ENCODE peak calls at places on chromosomes 5 and 9, in five cellular contexts. H is esophagus squamous epithelium, Q is neural progenitor cell, T is tibial nerve, I is heart right ventricle. U is an unnamed sample.
A peak's percentile ranks its signal among the peaks of the same experiment; 100 is the strongest.

GRCh38 chr9:4065054-4065453 is 234.8 kb downstream of the GLIS3 start:
- DNase-seq in Q (peak; percentile 33), I (no peak), H (no peak), T (no peak), U (no peak)

GRCh38 chr5:179284751-179285191 is 60.5 kb downstream of the ADAMTS2 start:
- DNase-seq in Q (no peak), T (no peak), H (no peak), I (no peak), U (no peak)

GRCh38 chr5:72106922-72107873 is at the start of gene MAP1B:
- DNase-seq in H (no peak), Q (peak; percentile 98), I (peak; percentile 71), T (peak; percentile 40), U (peak; percentile 77)

GRCh38 chr9:129587487-129588262 is 33.2 kb downstream of the C9orf50 start:
- DNase-seq in Q (no peak), T (no peak), H (no peak), I (no peak), U (peak; percentile 77)

GRCh38 chr5:131413605-131414559 is 150.0 kb downstream of the CDC42SE2 start:
- DNase-seq in Q (no peak), H (no peak), I (no peak), T (no peak), U (no peak)

GRCh38 chr5:126178521-126178920 is 244.7 kb upstream of the GRAMD2B start:
- DNase-seq in H (no peak), Q (no peak), I (no peak), T (no peak), U (no peak)

GRCh38 chr5:141969783-141970741 is 1.2 kb downstream of the RNF14 start:
- DNase-seq in H (no peak), Q (no peak), I (no peak), T (no peak), U (no peak)

GRCh38 chr9:134891713-134892112 is 11.1 kb downstream of the FCN2 start:
- DNase-seq in T (no peak), Q (no peak), I (no peak), H (no peak), U (no peak)

GRCh38 chr5:159412284-159413046 is 82.2 kb upstream of the IL12B start:
- DNase-seq in Q (no peak), T (no peak), I (no peak), H (no peak), U (no peak)

GRCh38 chr5:43007246-43007910 is 32.7 kb downstream of the ANXA2R start:
- DNase-seq in T (peak; percentile 61), Q (peak; percentile 90), H (peak; percentile 21), I (peak; percentile 79), U (peak; percentile 84)

GRCh38 chr5:16552666-16553343 is 64.0 kb downstream of the RETREG1 start:
- DNase-seq in T (peak; percentile 57), I (peak; percentile 74), Q (peak; percentile 84), H (no peak), U (peak; percentile 75)

GRCh38 chr5:138605254-138605972 is 30.2 kb upstream of the HSPA9 start:
- DNase-seq in Q (no peak), I (no peak), H (no peak), T (no peak), U (no peak)

GRCh38 chr5:148790545-148791333 is 35.7 kb upstream of the ADRB2 start:
- DNase-seq in Q (no peak), T (no peak), H (no peak), I (no peak), U (no peak)

GRCh38 chr9:83981126-83981871 is 694 bp downstream of the RMI1 start:
- DNase-seq in H (no peak), Q (peak; percentile 53), I (no peak), T (no peak), U (no peak)

GRCh38 chr5:175711472-175712312 is 53.8 kb downstream of the HRH2 start:
- DNase-seq in I (no peak), Q (no peak), T (no peak), H (no peak), U (peak; percentile 20)
- H3K4me1 ChIP-seq in I (peaks cover 27% of the 10 kb centered on the region), Q (no peaks in the 10 kb centered on the region), T (no peaks in the 10 kb centered on the region), H (no peaks in the 10 kb centered on the region), U (no peaks in the 10 kb centered on the region)

DNA sequence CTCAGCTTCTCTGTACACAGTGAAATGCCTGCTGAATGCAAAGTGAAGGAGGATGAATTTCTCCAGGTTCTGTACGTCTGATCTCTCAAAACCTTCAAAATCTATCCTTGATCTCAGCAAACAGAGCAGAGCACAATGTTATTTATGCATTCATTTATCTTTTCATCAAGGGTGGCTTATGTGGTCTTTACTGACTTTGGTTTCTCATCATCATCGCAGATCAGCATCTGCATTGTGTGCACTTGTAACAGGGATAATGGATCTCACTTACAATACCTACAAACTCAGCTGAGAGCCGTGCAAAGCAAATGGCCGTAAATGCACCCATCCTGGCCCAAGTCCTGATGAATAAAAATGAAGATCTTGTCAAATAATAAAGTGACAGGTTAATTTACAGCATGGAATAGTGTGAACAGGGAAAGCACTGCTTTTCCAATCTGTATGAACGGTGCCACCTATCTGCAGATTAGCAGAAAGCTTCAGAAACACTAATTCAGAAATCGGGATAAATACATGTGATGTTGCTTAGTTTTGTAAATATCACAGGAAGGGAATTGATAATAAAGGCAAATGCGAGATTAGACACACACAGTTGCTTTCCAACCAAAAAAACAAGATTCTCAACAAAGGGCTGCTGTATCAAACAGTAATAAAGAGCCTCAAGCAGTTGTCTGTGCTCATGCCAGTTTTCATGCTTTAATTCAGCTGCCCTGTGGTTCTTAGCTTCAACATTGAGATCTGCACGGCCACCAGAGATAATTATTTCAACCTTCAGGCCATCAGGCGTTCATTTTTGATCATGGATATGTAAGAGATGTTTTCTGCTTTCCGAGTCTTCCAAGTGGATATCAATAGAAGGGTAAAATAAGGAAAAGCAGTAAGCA is 153.3 kb upstream of the POU5F2 start:
- DNase-seq in T (no peak), Q (no peak), H (no peak), I (no peak), U (no peak)
- TF ChIP-seq CTCF in T (peak; percentile 48), Q (peak; percentile 57), H (peak; percentile 47), I (no peak), U (peak; percentile 36)

GRCh38 chr9:99115947-99116543 is 11.1 kb downstream of the TGFBR1 start:
- DNase-seq in Q (peak; percentile 39), H (no peak), I (no peak), T (no peak), U (no peak)

GRCh38 chr9:99120256-99120655 is 15.3 kb downstream of the TGFBR1 start:
- DNase-seq in Q (no peak), T (no peak), I (no peak), H (no peak), U (no peak)

GRCh38 chr9:99114846-99115500 is 10.1 kb downstream of the TGFBR1 start:
- DNase-seq in Q (no peak), H (no peak), I (no peak), T (no peak), U (no peak)

GRCh38 chr9:99121604-99122003 is 16.7 kb downstream of the TGFBR1 start:
- DNase-seq in T (no peak), I (no peak), Q (no peak), H (no peak), U (no peak)

GRCh38 chr9:99118782-99119466 is 14.0 kb downstream of the TGFBR1 start:
- DNase-seq in Q (no peak), H (no peak), T (no peak), I (no peak), U (no peak)
- H3K4me3 ChIP-seq in Q (no peak overlapping the region), H (no peak overlapping the region), T (no peak overlapping the region), I (no peak overlapping the region), U (no peak overlapping the region)

GRCh38 chr9:706073-706472 is 135.4 kb upstream of the DMRT1 start:
- DNase-seq in I (no peak), T (no peak), H (no peak), Q (no peak), U (no peak)

GRCh38 chr9:706606-707451 is 134.7 kb upstream of the DMRT1 start:
- DNase-seq in I (peak; percentile 69), H (no peak), T (peak; percentile 52), Q (peak; percentile 53), U (peak; percentile 90)

GRCh38 chr9:710951-711745 is 130.3 kb upstream of the DMRT1 start:
- DNase-seq in T (no peak), H (no peak), I (no peak), Q (no peak), U (no peak)

GRCh38 chr9:708556-709432 is 132.7 kb upstream of the DMRT1 start:
- DNase-seq in Q (no peak), H (no peak), I (no peak), T (no peak), U (no peak)

GRCh38 chr9:708182-708555 is 133.3 kb upstream of the DMRT1 start:
- DNase-seq in I (no peak), Q (no peak), H (no peak), T (no peak), U (no peak)
- H3K4me1 ChIP-seq in I (peaks cover 45% of the 10 kb centered on the region), Q (no peaks in the 10 kb centered on the region), H (peaks cover 17% of the 10 kb centered on the region), T (no peaks in the 10 kb centered on the region), U (peaks cover 48% of the 10 kb centered on the region)

DNA sequence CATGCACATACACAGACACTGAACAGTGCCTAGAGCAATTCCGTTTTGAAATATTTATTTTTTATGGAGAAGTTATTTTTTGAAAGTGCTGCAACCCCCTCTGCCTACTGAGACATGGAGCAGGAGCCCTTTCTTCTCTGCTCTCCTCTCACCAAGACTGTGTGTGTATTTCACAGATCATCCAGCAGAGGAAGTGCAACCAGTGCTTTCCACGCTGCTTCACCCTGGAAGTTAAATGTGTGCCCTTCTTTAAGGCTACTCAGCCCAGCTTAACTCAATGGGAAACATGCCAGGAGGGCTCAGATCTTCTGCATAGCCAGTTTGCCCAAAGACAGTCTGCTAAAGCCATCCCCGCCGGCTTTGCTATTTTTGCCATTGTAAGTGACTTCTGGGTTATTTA is 606.3 kb downstream of the TLE1 start:
- DNase-seq in H (no peak), T (no peak), Q (peak; percentile 63), I (no peak), U (no peak)
- TF ChIP-seq CTCF in H (peak; percentile 4), T (peak; percentile 11), Q (peak; percentile 43), I (no peak), U (no peak)

DNA sequence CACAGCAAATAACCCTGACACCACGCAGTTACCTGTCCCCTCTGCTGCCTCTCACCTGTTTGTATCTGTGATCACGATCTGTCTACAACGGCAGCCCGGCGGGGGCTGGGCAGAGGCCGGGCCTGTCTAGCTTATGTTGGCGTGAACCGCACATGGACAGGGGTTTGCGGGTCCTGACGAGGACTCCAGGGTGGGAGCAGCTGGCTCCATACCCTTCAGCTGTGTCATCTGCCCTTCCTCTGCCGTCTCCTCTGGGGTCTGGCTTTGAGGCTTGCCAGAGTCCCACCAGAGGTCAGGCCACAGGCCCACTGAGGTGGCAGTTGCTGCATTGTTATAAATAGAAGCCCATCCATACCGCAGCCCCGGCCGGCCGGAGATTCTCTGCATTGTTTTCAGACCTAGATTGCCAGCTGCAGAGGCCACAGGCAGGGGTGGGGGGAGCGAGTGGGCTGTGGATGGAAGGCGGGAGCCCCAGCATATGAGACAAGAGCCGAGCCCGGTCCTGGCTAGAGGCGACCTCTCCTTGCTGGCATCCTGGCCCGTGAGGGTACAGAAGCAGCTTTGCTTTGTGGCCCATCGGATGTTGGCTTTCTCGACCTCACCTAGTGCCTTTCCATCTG is 37.8 kb downstream of the FAM78A start:
- DNase-seq in H (no peak), I (no peak), T (no peak), Q (peak; percentile 45), U (peak; percentile 68)
- H3K4me3 ChIP-seq in H (peak overlapping the region; percentile 2), I (peak overlapping the region; percentile 9), T (peak overlapping the region; percentile 16), Q (no peak overlapping the region), U (peak overlapping the region; percentile 15)